ENCODE peak calls at places on chromosomes 7 and 10, in eight cellular contexts. C is fibroblast of lung, J is mammary epithelial cell, Q is sigmoid colon, L is A549, K is IMR-90, W is Peyer's patch, N is tibial nerve. B is an unnamed sample.

GRCh38 chr7:50957427-50957826 is 174.7 kb upstream of the GRB10 start:
- DNase-seq in C (no peak), J (no peak), Q (no peak), L (no peak), K (no peak), W (no peak), N (no peak), B (no peak)

GRCh38 chr7:56092789-56093531 is at the start of gene PHKG1:
- DNase-seq in C (peak; percentile 91), J (peak; percentile 42), Q (peak; percentile 94), L (peak; percentile 58), K (peak; percentile 81), W (no peak), N (peak; percentile 64), B (peak; percentile 52)

GRCh38 chr7:112701456-112701855 is 88.7 kb downstream of the TMEM168 start:
- DNase-seq in C (no peak), J (no peak), Q (no peak), L (no peak), K (no peak), W (no peak), N (no peak), B (no peak)

GRCh38 chr7:106180721-106181120 is 68.6 kb upstream of the SYPL1 start:
- DNase-seq in C (no peak), J (no peak), Q (no peak), L (no peak), K (no peak), W (no peak), N (no peak), B (no peak)

GRCh38 chr10:33022090-33022489 is 64.1 kb upstream of the ITGB1 start:
- DNase-seq in C (no peak), J (peak; percentile 31), Q (no peak), L (no peak), K (no peak), W (no peak), N (no peak), B (no peak)

GRCh38 chr7:106717254-106717996 is 56.5 kb upstream of the CCDC71L start:
- DNase-seq in C (no peak), J (no peak), Q (no peak), L (no peak), K (peak; percentile 36), W (no peak), N (no peak), B (no peak)

GRCh38 chr7:111076205-111076604 is 14.7 kb upstream of the LRRN3 start:
- DNase-seq in C (no peak), J (peak; percentile 19), Q (no peak), L (no peak), K (peak; percentile 74), W (no peak), N (no peak), B (no peak)

GRCh38 chr10:88986549-88987242 is 3.9 kb upstream of the FAS start:
- DNase-seq in C (peak; percentile 68), J (peak; percentile 25), Q (no peak), L (peak; percentile 20), K (peak; percentile 37), W (no peak), N (no peak), B (no peak)

GRCh38 chr7:107312418-107312817 is 143.6 kb downstream of the HBP1 start:
- DNase-seq in C (no peak), J (peak; percentile 20), Q (no peak), L (no peak), K (peak; percentile 76), W (no peak), N (no peak), B (no peak)

GRCh38 chr10:109427421-109427820 is 495.9 kb downstream of the XPNPEP1 start:
- DNase-seq in C (peak; percentile 28), J (peak; percentile 2), Q (no peak), L (no peak), K (peak; percentile 51), W (no peak), N (no peak), B (no peak)

GRCh38 chr10:115417585-115418265 is 324.6 kb downstream of the ATRNL1 start:
- DNase-seq in C (peak; percentile 72), J (peak; percentile 45), Q (peak; percentile 44), L (peak; percentile 54), K (peak; percentile 37), W (no peak), N (no peak), B (no peak)

GRCh38 chr7:55774327-55775050 is 88.1 kb downstream of the SEPTIN14 start:
- DNase-seq in C (no peak), J (peak; percentile 90), Q (no peak), L (no peak), K (no peak), W (no peak), N (no peak), B (peak; percentile 24)

GRCh38 chr7:101989101-101989500 is 171.7 kb downstream of the CUX1 start:
- DNase-seq in C (no peak), J (no peak), Q (no peak), L (no peak), K (no peak), W (no peak), N (no peak), B (no peak)

GRCh38 chr10:42984761-42985325 is 92.0 kb upstream of the RET start:
- DNase-seq in C (no peak), J (no peak), Q (peak; percentile 61), L (no peak), K (no peak), W (no peak), N (no peak), B (no peak)

GRCh38 chr7:95545007-95545615 is 51.2 kb downstream of the PDK4 start:
- DNase-seq in C (peak; percentile 86), J (peak; percentile 54), Q (peak; percentile 83), L (peak; percentile 71), K (peak; percentile 65), W (no peak), N (no peak), B (peak; percentile 57)

GRCh38 chr10:68560201-68560915 is at the start of gene TET1:
- DNase-seq in C (peak; percentile 75), J (peak; percentile 35), Q (peak; percentile 79), L (peak; percentile 61), K (peak; percentile 59), W (no peak), N (peak; percentile 23), B (peak; percentile 41)

GRCh38 chr7:64541438-64542359 is 21.2 kb downstream of the ZNF680 start:
- DNase-seq in C (peak; percentile 66), J (peak; percentile 77), Q (no peak), L (no peak), K (peak; percentile 72), W (no peak), N (no peak), B (no peak)

GRCh38 chr7:156640949-156641485 is 443 bp downstream of the RNF32 start:
- DNase-seq in C (no peak), J (peak; percentile 55), Q (peak; percentile 67), L (peak; percentile 53), K (peak; percentile 57), W (peak; percentile 48), N (no peak), B (no peak)

GRCh38 chr7:85052056-85052737 is 134.7 kb downstream of the SEMA3D start:
- DNase-seq in C (no peak), J (no peak), Q (no peak), L (no peak), K (no peak), W (no peak), N (no peak), B (no peak)
- H3K4me1 ChIP-seq in C (no peaks in the 10 kb centered on the region), J (peaks cover 2% of the 10 kb centered on the region), Q (no peaks in the 10 kb centered on the region), L (no peaks in the 10 kb centered on the region), K (no peaks in the 10 kb centered on the region), W (no peaks in the 10 kb centered on the region), N (no peaks in the 10 kb centered on the region), B (no peaks in the 10 kb centered on the region)

GRCh38 chr10:117741524-117741923 is 199.0 kb downstream of the EMX2 start:
- DNase-seq in C (no peak), J (no peak), Q (no peak), L (no peak), K (no peak), W (no peak), N (no peak), B (no peak)
- TF ChIP-seq CTCF in C (no peak), J (peak; percentile 34), Q (no peak), L (no peak), K (no peak), W (no peak), N (no peak), B (no peak)

DNA sequence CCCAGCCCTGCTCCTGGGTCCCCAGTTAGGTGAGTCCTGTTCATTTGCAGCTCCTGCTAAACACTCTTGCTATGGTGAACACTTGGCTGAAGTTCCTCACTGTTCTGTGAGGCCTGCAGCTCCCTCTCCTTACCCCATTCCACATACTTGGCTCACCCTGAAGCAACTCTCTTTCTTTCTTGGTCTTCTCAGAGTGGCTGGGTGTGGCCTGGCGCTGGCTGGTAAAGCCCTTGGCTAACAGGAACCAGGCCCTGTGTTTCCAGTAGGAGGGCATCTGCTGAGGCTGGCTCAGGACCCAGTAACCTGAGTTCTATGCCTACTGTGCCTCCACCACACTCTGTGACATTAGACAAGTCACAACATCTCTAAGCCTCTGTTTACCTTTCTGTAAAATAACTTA is 53.1 kb upstream of the COL13A1 start:
- DNase-seq in C (no peak), J (no peak), Q (no peak), L (no peak), K (no peak), W (no peak), N (no peak), B (no peak)
- H3K4me1 ChIP-seq in C (no peaks in the 10 kb centered on the region), J (no peaks in the 10 kb centered on the region), Q (no peaks in the 10 kb centered on the region), L (peaks cover 10% of the 10 kb centered on the region), K (peaks cover 15% of the 10 kb centered on the region), W (no peaks in the 10 kb centered on the region), N (no peaks in the 10 kb centered on the region), B (no peaks in the 10 kb centered on the region)

DNA sequence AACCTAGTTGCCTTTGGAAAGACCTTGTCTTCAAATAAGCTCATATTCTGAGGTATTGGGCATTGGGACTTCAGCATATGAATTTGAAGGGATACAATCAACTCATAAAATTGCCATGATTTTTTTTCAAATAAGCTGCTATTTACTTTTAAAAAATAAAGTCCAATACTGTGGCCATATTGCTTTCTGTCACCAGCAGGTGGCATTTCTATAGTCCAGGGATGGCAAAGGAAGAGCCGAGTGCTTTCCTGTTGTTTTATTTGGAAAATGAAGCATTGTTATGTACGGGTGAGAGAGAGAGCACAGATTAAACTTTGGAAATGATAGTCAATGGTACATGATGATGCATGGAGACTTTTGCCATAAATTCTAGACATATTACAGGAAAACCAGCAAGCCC is 104.1 kb upstream of the DPP6 start:
- DNase-seq in C (no peak), J (no peak), Q (no peak), L (no peak), K (no peak), W (no peak), N (no peak), B (no peak)
- TF ChIP-seq CTCF in C (no peak), J (no peak), Q (no peak), L (no peak), K (no peak), W (no peak), N (no peak), B (peak; percentile 34)

DNA sequence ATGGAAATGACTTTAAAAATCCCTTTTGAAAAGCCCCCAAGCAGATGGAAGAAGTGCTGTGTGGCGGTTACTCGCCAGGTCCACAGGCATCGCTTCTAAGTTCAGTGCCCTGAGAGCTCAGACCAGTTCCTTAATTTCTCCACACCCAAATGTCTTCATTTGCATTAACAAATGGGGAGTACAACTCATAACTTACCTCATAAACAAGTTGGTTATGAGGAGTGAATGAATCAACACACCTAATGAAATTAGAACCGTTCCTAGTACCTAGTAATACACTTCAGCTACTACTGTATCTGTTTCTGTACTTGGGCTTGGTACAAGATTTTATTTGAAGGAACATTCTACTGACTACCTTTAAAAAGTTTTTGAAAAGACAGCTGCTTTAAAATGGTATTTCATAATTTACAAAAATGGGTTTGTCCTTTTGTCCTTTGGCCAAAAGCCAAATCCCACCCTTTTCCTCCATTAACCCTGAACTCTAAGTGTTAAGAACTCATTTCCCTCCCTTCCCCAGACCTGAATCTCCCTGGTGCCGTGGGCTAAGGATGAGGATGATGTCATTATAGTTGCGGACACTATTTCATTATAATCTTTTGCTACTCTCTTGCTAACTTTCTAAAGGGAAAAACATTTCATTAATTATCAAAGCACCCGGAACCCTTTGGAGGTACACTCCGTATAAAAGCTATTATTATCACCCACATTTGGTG is 221.5 kb upstream of the CELF2 start:
- DNase-seq in C (peak; percentile 73), J (no peak), Q (no peak), L (no peak), K (peak; percentile 38), W (no peak), N (no peak), B (no peak)
- H3K4me1 ChIP-seq in C (peaks cover 21% of the 10 kb centered on the region), J (peaks cover 50% of the 10 kb centered on the region), Q (no peaks in the 10 kb centered on the region), L (no peaks in the 10 kb centered on the region), K (peaks cover 25% of the 10 kb centered on the region), W (no peaks in the 10 kb centered on the region), N (no peaks in the 10 kb centered on the region), B (peaks cover 65% of the 10 kb centered on the region)